ENCODE peak calls at places on chromosomes 3 and 15, in four cellular contexts. R is mammary epithelial cell, V is brain microvascular endothelial cell, U is ovary. F is an unnamed sample.

GRCh38 chr15:93035953-93036810 is 52.8 kb downstream of the RGMA start:
- DNase-seq in R (no peak), V (no peak), U (peak), F (no peak)

GRCh38 chr3:33826206-33826605 is 27.8 kb downstream of the PDCD6IP start:
- DNase-seq in V (no peak), R (no peak), U (no peak), F (no peak)

GRCh38 chr3:175988401-175988800 is 1129.3 kb downstream of the NAALADL2 start:
- DNase-seq in R (no peak), U (no peak), V (no peak), F (no peak)

GRCh38 chr3:72185549-72186484 is 400.9 kb upstream of the PROK2 start:
- DNase-seq in U (no peak), V (peak), R (peak), F (no peak)

GRCh38 chr3:73321286-73321685 is 259.8 kb downstream of the EBLN2 start:
- DNase-seq in V (no peak), U (no peak), R (no peak), F (no peak)

GRCh38 chr15:74318376-74319137 is 48.9 kb downstream of the CYP11A1 start:
- DNase-seq in U (peak), R (no peak), V (peak), F (peak)

GRCh38 chr3:71201939-71202338 is 381.6 kb downstream of the FOXP1 start:
- DNase-seq in R (no peak), U (peak), V (no peak), F (peak)

GRCh38 chr15:73927003-73927475 is 777 bp downstream of the LOXL1 start:
- DNase-seq in U (peak), R (no peak), V (no peak), F (peak)

GRCh38 chr3:177676947-177677587 is 479.8 kb upstream of the TBL1XR1 start:
- DNase-seq in R (no peak), U (no peak), V (no peak), F (no peak)

GRCh38 chr3:13420817-13421755 is 964 bp upstream of the NUP210 start:
- DNase-seq in U (no peak), V (no peak), R (no peak), F (no peak)

GRCh38 chr3:24704496-24704895 is 209.8 kb upstream of the THRB start:
- DNase-seq in R (peak), V (no peak), U (no peak), F (no peak)

GRCh38 chr3:162525052-162525451 is 1028.4 kb downstream of the OTOL1 start:
- DNase-seq in R (no peak), U (no peak), V (peak), F (peak)

GRCh38 chr15:70268698-70269251 is 171.1 kb upstream of the TLE3 start:
- DNase-seq in R (no peak), V (no peak), U (no peak), F (no peak)

GRCh38 chr15:29887719-29888118 is 65.5 kb upstream of the TJP1 start:
- DNase-seq in U (no peak), R (no peak), V (no peak), F (no peak)

GRCh38 chr3:134058728-134059601 is 29.2 kb upstream of the SLCO2A1 start:
- DNase-seq in V (no peak), U (no peak), R (no peak), F (no peak)

GRCh38 chr15:88647362-88648105 is 8.7 kb downstream of the ISG20 start:
- DNase-seq in V (no peak), U (no peak), R (no peak), F (no peak)

DNA sequence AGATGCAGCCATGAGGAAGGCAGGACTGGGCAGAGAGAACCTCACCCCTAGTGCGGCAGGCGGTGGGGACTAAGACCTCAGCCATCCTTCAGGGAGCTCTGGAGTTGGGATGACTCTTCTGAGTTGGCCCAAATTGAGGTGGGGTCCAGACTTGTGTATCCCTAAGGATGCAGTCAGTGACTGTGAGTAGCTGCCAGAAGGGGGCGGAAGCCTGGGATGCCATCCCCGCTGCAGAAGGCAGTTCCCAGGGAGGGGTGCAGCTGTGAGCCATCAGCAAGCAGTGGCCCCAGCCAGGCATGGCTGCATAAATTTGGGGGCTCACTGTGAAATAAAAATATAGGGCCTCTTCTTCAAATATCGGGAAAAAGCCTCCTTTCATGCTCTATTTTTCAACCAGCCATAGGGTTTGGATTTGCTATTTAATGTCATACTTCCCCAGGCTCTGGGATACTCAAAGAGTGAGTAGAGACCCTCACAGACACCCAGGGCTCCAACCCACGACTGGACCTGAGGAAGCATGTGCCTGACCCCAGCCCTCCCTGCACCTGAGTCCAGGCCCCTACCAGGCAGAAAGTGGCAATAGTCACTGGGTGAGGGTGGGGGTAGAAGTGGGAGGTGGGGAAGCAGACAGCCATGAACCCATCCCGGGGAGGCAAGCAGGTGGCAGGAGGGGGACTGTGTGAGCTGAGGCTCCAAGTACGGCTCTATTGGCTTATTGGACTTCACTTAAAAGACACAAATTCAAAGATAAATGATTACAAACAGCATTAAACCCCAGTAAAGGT is 30.5 kb downstream of the GRK7 start:
- DNase-seq in V (no peak), R (no peak), U (no peak), F (no peak)
- TF ChIP-seq CTCF in V (peak), R (no peak), U (no peak), F (no peak)

GRCh38 chr3:70180664-70181063 is 131.8 kb downstream of the MDFIC2 start:
- DNase-seq in R (no peak), U (no peak), V (no peak), F (no peak)
- H3K4me3 ChIP-seq in R (no peak), U (no peak), V (no peak), F (no peak)

DNA sequence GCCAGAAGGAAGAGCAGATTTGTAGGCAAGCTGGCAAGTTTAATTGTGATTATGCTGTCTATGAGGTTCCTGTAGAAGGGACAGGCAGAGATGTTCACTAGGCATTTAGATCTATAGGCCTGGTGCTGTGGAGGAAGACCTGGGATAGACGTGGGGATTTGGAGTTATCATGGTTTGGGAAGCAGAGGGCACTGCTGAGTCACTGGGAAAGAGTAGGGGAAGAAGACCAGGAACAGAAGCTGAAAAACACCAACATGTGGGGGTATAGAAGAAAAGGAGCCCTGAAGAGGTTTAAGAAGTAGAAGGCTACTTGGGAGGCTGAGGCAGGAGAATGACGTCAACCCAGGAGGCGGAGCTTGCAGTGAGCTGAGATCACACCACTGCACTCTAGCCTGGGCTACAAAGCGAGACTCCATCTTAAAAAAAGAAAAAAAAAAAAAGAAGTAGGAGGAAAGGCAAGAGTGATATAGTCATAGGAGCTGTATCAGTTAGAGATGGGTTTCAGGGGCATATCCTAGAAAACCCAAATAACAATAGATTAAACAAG is 19.3 kb downstream of the GRK7 start:
- DNase-seq in R (peak), U (no peak), V (no peak), F (no peak)
- TF ChIP-seq CTCF in R (no peak), U (no peak), V (peak), F (no peak)

DNA sequence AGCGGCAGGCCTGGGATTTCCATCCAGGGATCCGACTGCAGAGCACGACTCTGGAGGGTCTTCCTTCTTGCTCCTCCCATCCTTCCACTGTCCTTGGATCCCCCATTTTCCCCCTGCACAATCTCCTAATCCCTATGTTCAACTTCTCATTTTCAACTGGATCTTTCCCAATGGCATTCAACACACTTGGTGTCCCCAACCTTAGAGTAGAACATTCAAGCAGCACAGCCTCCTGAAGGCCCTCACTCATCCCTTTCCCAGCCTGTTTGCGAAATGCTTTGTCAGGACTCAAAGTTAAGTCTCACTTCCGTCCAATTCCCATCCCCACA is 32.3 kb downstream of the RPN1 start:
- DNase-seq in V (no peak), U (no peak), R (no peak), F (no peak)
- H3K4me3 ChIP-seq in V (peak), U (peak), R (peak), F (peak)

DNA sequence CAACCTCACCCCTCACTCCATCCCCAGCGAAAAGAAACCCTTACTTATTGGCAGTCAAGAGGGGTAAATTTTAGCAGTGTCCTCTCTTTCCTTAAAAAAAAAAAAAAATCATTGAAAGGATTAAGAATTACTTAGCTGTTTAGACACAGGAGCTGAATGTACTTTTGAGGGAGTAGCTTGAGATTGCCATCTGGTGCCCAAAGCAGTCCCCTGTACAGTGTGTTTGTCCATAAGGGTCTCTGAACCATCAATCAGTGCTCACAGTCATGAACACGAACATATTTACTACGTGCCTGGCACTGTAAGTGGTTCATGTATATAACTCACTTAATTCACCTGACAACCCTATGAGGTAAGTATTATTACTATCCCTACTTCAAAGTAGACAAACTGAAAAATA is 463.5 kb downstream of the RAP2B start:
- DNase-seq in R (no peak), U (no peak), V (no peak), F (no peak)
- TF ChIP-seq CTCF in R (no peak), U (no peak), V (peak), F (no peak)